ENCODE peak calls at places on chromosomes 2 and 18, in seven cellular contexts. H is SK-N-SH, L is heart right ventricle, M is uterus, K is mammary epithelial cell, B is pancreas, U is fibroblast of lung. N is an unnamed sample.

GRCh38 chr2:179377296-179377695 is 112.7 kb upstream of the SESTD1 start:
- DNase-seq in B (no peak), U (peak; percentile 19), H (no peak), L (no peak), K (no peak), M (no peak), N (no peak)

GRCh38 chr2:198452327-198452726 is 647.9 kb downstream of the PLCL1 start:
- DNase-seq in B (no peak), K (no peak), M (no peak), H (no peak), L (no peak), U (no peak), N (no peak)

GRCh38 chr2:152723918-152724317 is 5.5 kb downstream of the ARL6IP6 start:
- DNase-seq in H (no peak), B (no peak), K (no peak), U (no peak), L (no peak), M (no peak), N (no peak)

GRCh38 chr18:54416459-54416858 is 58.8 kb downstream of the C18orf54 start:
- DNase-seq in M (no peak), L (no peak), U (peak; percentile 21), K (peak; percentile 7), B (no peak), H (no peak), N (no peak)

GRCh38 chr18:366466-367053 is 98.7 kb upstream of the THOC1 start:
- DNase-seq in M (no peak), K (no peak), L (no peak), B (no peak), H (no peak), U (no peak), N (no peak)

GRCh38 chr2:196112408-196113039 is 43.9 kb upstream of the DNAH7 start:
- DNase-seq in H (no peak), U (peak; percentile 70), L (no peak), M (no peak), K (peak; percentile 55), B (no peak), N (no peak)

GRCh38 chr18:24964213-24964612 is 387.8 kb downstream of the ZNF521 start:
- DNase-seq in K (peak; percentile 4), L (no peak), B (no peak), M (no peak), U (peak; percentile 43), H (no peak), N (no peak)

GRCh38 chr2:193112986-193113385 is 918.3 kb upstream of the TMEFF2 start:
- DNase-seq in L (no peak), H (no peak), U (no peak), K (no peak), M (no peak), B (no peak), N (no peak)

GRCh38 chr2:231666171-231667095 is 41.9 kb upstream of the PTMA start:
- DNase-seq in M (peak; percentile 96), B (peak; percentile 91), K (no peak), U (peak; percentile 96), L (peak; percentile 96), H (peak; percentile 64), N (peak; percentile 95)

GRCh38 chr2:42787788-42788477 is 4.5 kb downstream of the HAAO start:
- DNase-seq in K (no peak), H (no peak), B (no peak), M (no peak), U (no peak), L (no peak), N (no peak)

GRCh38 chr2:147288131-147288530 is 556.7 kb upstream of the ACVR2A start:
- DNase-seq in B (no peak), K (peak; percentile 6), U (no peak), L (no peak), H (no peak), M (no peak), N (no peak)

GRCh38 chr2:162840598-162841246 is 2.2 kb upstream of the KCNH7 start:
- DNase-seq in H (no peak), B (peak; percentile 55), L (peak; percentile 54), K (peak; percentile 65), U (peak; percentile 43), M (no peak), N (no peak)

GRCh38 chr2:133431289-133431688 is 137.0 kb downstream of the NCKAP5 start:
- DNase-seq in L (no peak), H (no peak), K (peak; percentile 95), B (no peak), U (no peak), M (no peak), N (no peak)

GRCh38 chr18:37335337-37335736 is 230.3 kb downstream of the CELF4 start:
- DNase-seq in U (no peak), H (peak; percentile 87), B (no peak), L (no peak), K (no peak), M (no peak), N (no peak)

GRCh38 chr2:232898592-232899541 is 28.8 kb downstream of the SNORC start:
- DNase-seq in L (no peak), M (no peak), K (no peak), U (peak; percentile 74), B (peak; percentile 14), H (peak; percentile 16), N (no peak)

GRCh38 chr2:44237221-44237620 is 38.1 kb upstream of the SLC3A1 start:
- DNase-seq in H (no peak), M (no peak), K (no peak), L (no peak), U (no peak), B (no peak), N (no peak)

GRCh38 chr2:145411493-145411892 is 891.6 kb upstream of the ZEB2 start:
- DNase-seq in L (no peak), B (no peak), H (no peak), U (no peak), K (no peak), M (no peak), N (no peak)

GRCh38 chr2:72128059-72128842 is 19.4 kb downstream of the CYP26B1 start:
- DNase-seq in U (no peak), K (no peak), B (no peak), L (no peak), H (no peak), M (no peak), N (peak; percentile 29)

GRCh38 chr2:235956281-235956970 is 211.8 kb downstream of the GBX2 start:
- DNase-seq in U (no peak), B (no peak), H (no peak), K (no peak), M (no peak), L (no peak), N (no peak)

GRCh38 chr18:48942554-48943261 is 8.1 kb downstream of the SMAD7 start:
- DNase-seq in L (no peak), K (peak; percentile 98), H (no peak), B (no peak), U (peak; percentile 67), M (no peak), N (no peak)

GRCh38 chr2:172623249-172623965 is 67.5 kb downstream of the PDK1 start:
- DNase-seq in H (no peak), L (no peak), B (no peak), U (peak; percentile 84), K (no peak), M (no peak), N (no peak)

GRCh38 chr2:240565267-240566202 is 2.7 kb upstream of the RNPEPL1 start:
- DNase-seq in M (peak; percentile 64), H (peak; percentile 36), L (peak; percentile 70), B (peak; percentile 81), U (no peak), K (peak; percentile 72), N (peak; percentile 97)

GRCh38 chr2:240568678-240569522 is 616 bp downstream of the RNPEPL1 start:
- DNase-seq in K (peak; percentile 42), U (peak; percentile 65), B (peak; percentile 88), H (peak; percentile 83), M (peak; percentile 43), L (peak; percentile 62), N (peak; percentile 91)

GRCh38 chr2:240567872-240568677 is at the start of gene RNPEPL1:
- DNase-seq in L (peak; percentile 21), H (peak; percentile 90), M (peak; percentile 28), B (peak; percentile 84), U (peak; percentile 20), K (peak; percentile 47), N (peak; percentile 47)

GRCh38 chr2:240566203-240567136 is 1.8 kb upstream of the RNPEPL1 start:
- DNase-seq in L (peak; percentile 92), B (peak; percentile 96), K (peak; percentile 73), H (peak; percentile 92), M (peak; percentile 94), U (peak; percentile 72), N (peak; percentile 99)

DNA sequence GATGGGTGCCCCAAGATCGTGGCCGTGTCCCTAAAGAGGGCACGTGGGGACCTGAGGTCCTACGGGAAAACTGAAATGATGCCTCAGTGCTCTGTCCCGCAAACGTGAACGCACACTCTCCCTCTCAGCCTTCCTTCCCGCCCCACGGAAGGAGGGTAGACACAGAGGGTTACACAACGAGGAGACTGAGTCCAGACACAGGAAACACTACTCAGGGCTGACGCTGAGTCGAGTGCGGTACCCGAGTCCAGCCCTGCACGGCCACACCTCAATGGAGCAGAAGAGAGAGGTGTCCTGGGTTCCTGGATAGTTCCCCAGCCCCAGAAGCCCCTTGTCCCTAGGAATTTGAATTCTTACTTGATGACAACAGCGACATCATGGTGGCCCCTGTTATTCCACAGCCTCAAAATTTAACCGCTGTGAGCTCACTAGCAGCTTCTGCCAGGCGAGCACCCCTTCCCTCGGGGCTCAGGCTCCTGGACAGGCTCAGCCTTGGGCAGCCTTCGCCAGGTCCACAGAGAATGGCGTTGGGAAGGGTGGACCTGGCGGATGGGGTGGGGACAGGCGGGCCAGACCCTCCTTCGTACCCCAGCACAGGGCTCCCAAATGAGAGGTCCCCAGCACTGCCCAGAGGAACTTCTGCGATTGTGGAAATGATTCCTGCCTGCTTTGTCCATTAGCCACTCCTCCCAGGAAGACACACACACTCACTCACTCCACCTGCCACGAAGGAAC is 980 bp upstream of the RNPEPL1 start:
- DNase-seq in M (peak; percentile 28), H (peak; percentile 41), K (no peak), L (peak; percentile 8), U (no peak), B (peak; percentile 58), N (no peak)
- H3K4me1 ChIP-seq in M (peaks cover 8% of the 10 kb centered on the region), H (peaks cover 39% of the 10 kb centered on the region), K (peaks cover 40% of the 10 kb centered on the region), L (peaks cover 55% of the 10 kb centered on the region), U (peaks cover 23% of the 10 kb centered on the region), B (peaks cover 38% of the 10 kb centered on the region), N (peaks cover 86% of the 10 kb centered on the region)

DNA sequence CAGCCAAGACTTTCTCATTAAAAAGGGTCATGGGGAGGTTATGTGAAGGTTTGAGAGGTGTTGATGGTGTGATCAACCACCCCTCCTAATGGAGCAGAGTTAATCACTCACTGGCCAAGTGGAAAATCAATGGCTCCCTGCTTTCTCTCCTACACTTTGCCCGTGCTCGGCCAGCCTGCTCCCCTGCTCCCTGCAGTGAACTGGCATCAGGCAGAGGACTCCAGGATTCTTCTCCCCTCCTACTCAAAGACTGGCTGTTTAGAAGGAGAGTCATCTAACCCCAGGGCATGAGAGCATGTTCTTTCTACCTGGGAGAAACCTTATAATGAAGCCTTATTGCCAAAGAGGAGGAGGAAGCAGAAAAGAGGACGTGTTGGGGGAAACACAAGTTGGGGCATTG is 74.9 kb downstream of the SGPP2 start:
- DNase-seq in M (no peak), L (no peak), B (no peak), H (no peak), K (peak; percentile 57), U (no peak), N (no peak)
- H3K4me1 ChIP-seq in M (peaks cover 4% of the 10 kb centered on the region), L (no peaks in the 10 kb centered on the region), B (no peaks in the 10 kb centered on the region), H (no peaks in the 10 kb centered on the region), K (peaks cover 9% of the 10 kb centered on the region), U (no peaks in the 10 kb centered on the region), N (no peaks in the 10 kb centered on the region)

GRCh38 chr2:230664844-230665243 is 47.8 kb upstream of the CAB39 start:
- DNase-seq in L (no peak), H (no peak), B (no peak), K (no peak), U (no peak), M (no peak), N (no peak)
- H3K4me1 ChIP-seq in L (peaks cover 12% of the 10 kb centered on the region), H (peaks cover 4% of the 10 kb centered on the region), B (no peaks in the 10 kb centered on the region), K (peaks cover 25% of the 10 kb centered on the region), U (peaks cover 6% of the 10 kb centered on the region), M (no peaks in the 10 kb centered on the region), N (no peaks in the 10 kb centered on the region)

GRCh38 chr18:65769653-65770052 is 18.8 kb downstream of the CDH7 start:
- DNase-seq in L (no peak), U (no peak), K (no peak), B (no peak), H (no peak), M (no peak), N (no peak)
- H3K4me1 ChIP-seq in L (no peaks in the 10 kb centered on the region), U (no peaks in the 10 kb centered on the region), K (no peaks in the 10 kb centered on the region), B (no peaks in the 10 kb centered on the region), H (no peaks in the 10 kb centered on the region), M (no peaks in the 10 kb centered on the region), N (no peaks in the 10 kb centered on the region)